ENCODE peak calls at places on chromosomes 5 and 9, in four cellular contexts. I is stimulated activated CD4-positive, alpha-beta T cell treated with anti-CD3 and anti-CD28 coated beads, Interleukin-2, amount 100 ng/mL, for 48 hours; U is AG10803; D is DMS 273 treated with DMSO at 0.1 percent for 48 hours. W is an unnamed sample.

GRCh38 chr9:79570449-79571308 is 1.1 kb upstream of the TLE4 start:
- DNase-seq in I (no peak), U (peak; percentile 59), D (no peak), W (no peak)

GRCh38 chr5:135868681-135869080 is 27.0 kb downstream of the IL9 start:
- DNase-seq in I (no peak), U (no peak), D (no peak), W (no peak)

GRCh38 chr9:72588336-72588735 is 66.9 kb downstream of the TMC1 start:
- DNase-seq in I (no peak), U (peak; percentile 82), D (peak; percentile 13), W (no peak)

GRCh38 chr5:5585751-5586341 is 163.4 kb downstream of the ICE1 start:
- DNase-seq in I (no peak), U (peak; percentile 7), D (peak; percentile 24), W (no peak)

GRCh38 chr9:14752271-14752670 is 29.7 kb upstream of the CER1 start:
- DNase-seq in I (no peak), U (no peak), D (peak; percentile 50), W (no peak)

GRCh38 chr9:136133191-136133958 is 14.7 kb upstream of the TMEM250 start:
- DNase-seq in I (no peak), U (no peak), D (no peak), W (no peak)

GRCh38 chr5:15021286-15022046 is 149.9 kb upstream of the ANKH start:
- DNase-seq in I (no peak), U (peak; percentile 94), D (no peak), W (no peak)

GRCh38 chr9:103928452-103928851 is 165.7 kb upstream of the SMC2 start:
- DNase-seq in I (no peak), U (no peak), D (no peak), W (no peak)

GRCh38 chr5:180830253-180831138 is 27.9 kb upstream of the MGAT1 start:
- DNase-seq in I (peak; percentile 58), U (peak; percentile 49), D (no peak), W (no peak)

GRCh38 chr5:77167695-77168111 is 42.8 kb upstream of the PDE8B start:
- DNase-seq in I (no peak), U (peak; percentile 86), D (no peak), W (no peak)

W was measured in HCT116.